ENCODE peak calls at places on chromosome 6, in nine cellular contexts. One of them, this sample, is unnamed.

GRCh38 chr6:87968435-87969278 is 79.0 kb upstream of the SPACA1 start:
- DNase-seq in astrocyte: peak; percentile 4
- DNase-seq in GM23338: peak; percentile 55
- DNase-seq in left lung: peak; percentile 75
- DNase-seq in thoracic aorta: no peak
- DNase-seq in endothelial cell: peak; percentile 10
- DNase-seq in ovary: peak; percentile 29
- DNase-seq in heart right ventricle: no peak
- DNase-seq in body of pancreas: no peak
- DNase-seq in this sample: peak; percentile 16

GRCh38 chr6:47209632-47210031 is 100.1 kb downstream of the TNFRSF21 start:
- DNase-seq in heart right ventricle: peak; percentile 5
- DNase-seq in ovary: no peak
- DNase-seq in body of pancreas: no peak
- DNase-seq in endothelial cell: no peak
- DNase-seq in GM23338: no peak
- DNase-seq in thoracic aorta: no peak
- DNase-seq in left lung: no peak
- DNase-seq in astrocyte: peak; percentile 90
- DNase-seq in this sample: no peak

GRCh38 chr6:34696189-34696738 is 303 bp downstream of the ILRUN start:
- DNase-seq in left lung: peak; percentile 91
- DNase-seq in ovary: no peak
- DNase-seq in thoracic aorta: no peak
- DNase-seq in body of pancreas: peak; percentile 59
- DNase-seq in GM23338: no peak
- DNase-seq in astrocyte: no peak
- DNase-seq in endothelial cell: peak; percentile 5
- DNase-seq in heart right ventricle: peak; percentile 70
- DNase-seq in this sample: no peak

GRCh38 chr6:111591370-111591900 is 14.2 kb downstream of the TRAF3IP2 start:
- DNase-seq in left lung: peak; percentile 90
- DNase-seq in ovary: peak; percentile 86
- DNase-seq in body of pancreas: peak; percentile 85
- DNase-seq in thoracic aorta: peak; percentile 74
- DNase-seq in astrocyte: peak; percentile 98
- DNase-seq in GM23338: no peak
- DNase-seq in endothelial cell: no peak
- DNase-seq in heart right ventricle: peak; percentile 73
- DNase-seq in this sample: no peak

GRCh38 chr6:158605266-158605878 is 39.2 kb downstream of the DYNLT1 start:
- DNase-seq in heart right ventricle: no peak
- DNase-seq in body of pancreas: peak; percentile 56
- DNase-seq in left lung: no peak
- DNase-seq in GM23338: peak; percentile 91
- DNase-seq in ovary: no peak
- DNase-seq in endothelial cell: peak; percentile 79
- DNase-seq in astrocyte: peak; percentile 50
- DNase-seq in thoracic aorta: no peak
- DNase-seq in this sample: peak; percentile 72

GRCh38 chr6:102229271-102229670 is 835.8 kb downstream of the GRIK2 start:
- DNase-seq in thoracic aorta: no peak
- DNase-seq in heart right ventricle: no peak
- DNase-seq in GM23338: peak; percentile 31
- DNase-seq in body of pancreas: no peak
- DNase-seq in left lung: no peak
- DNase-seq in astrocyte: no peak
- DNase-seq in ovary: no peak
- DNase-seq in endothelial cell: no peak
- DNase-seq in this sample: no peak

GRCh38 chr6:130381012-130381411 is 15.2 kb downstream of the TMEM200A start:
- DNase-seq in left lung: no peak
- DNase-seq in GM23338: no peak
- DNase-seq in astrocyte: no peak
- DNase-seq in thoracic aorta: no peak
- DNase-seq in heart right ventricle: no peak
- DNase-seq in endothelial cell: no peak
- DNase-seq in ovary: no peak
- DNase-seq in body of pancreas: no peak
- DNase-seq in this sample: no peak

GRCh38 chr6:54916858-54917257 is 70.3 kb downstream of the FAM83B start:
- DNase-seq in ovary: no peak
- DNase-seq in left lung: no peak
- DNase-seq in endothelial cell: no peak
- DNase-seq in body of pancreas: no peak
- DNase-seq in heart right ventricle: no peak
- DNase-seq in GM23338: no peak
- DNase-seq in thoracic aorta: no peak
- DNase-seq in astrocyte: no peak
- DNase-seq in this sample: no peak

GRCh38 chr6:116881236-116881635 is 4.2 kb downstream of the RFX6 start:
- DNase-seq in body of pancreas: no peak
- DNase-seq in ovary: no peak
- DNase-seq in GM23338: no peak
- DNase-seq in endothelial cell: no peak
- DNase-seq in left lung: no peak
- DNase-seq in thoracic aorta: no peak
- DNase-seq in astrocyte: no peak
- DNase-seq in heart right ventricle: no peak
- DNase-seq in this sample: no peak

GRCh38 chr6:126723541-126724170 is 383.7 kb downstream of the CENPW start:
- DNase-seq in ovary: no peak
- DNase-seq in body of pancreas: no peak
- DNase-seq in endothelial cell: no peak
- DNase-seq in left lung: no peak
- DNase-seq in astrocyte: no peak
- DNase-seq in heart right ventricle: no peak
- DNase-seq in thoracic aorta: no peak
- DNase-seq in GM23338: no peak
- DNase-seq in this sample: no peak

GRCh38 chr6:34491091-34491430 is 25.2 kb downstream of the PACSIN1 start:
- DNase-seq in heart right ventricle: no peak
- DNase-seq in left lung: no peak
- DNase-seq in GM23338: no peak
- DNase-seq in ovary: peak; percentile 58
- DNase-seq in astrocyte: peak; percentile 39
- DNase-seq in body of pancreas: no peak
- DNase-seq in endothelial cell: no peak
- DNase-seq in thoracic aorta: no peak
- DNase-seq in this sample: no peak

GRCh38 chr6:139369568-139370046 is 4.8 kb downstream of the CITED2 start:
- DNase-seq in astrocyte: peak; percentile 63
- DNase-seq in ovary: no peak
- DNase-seq in body of pancreas: peak; percentile 28
- DNase-seq in heart right ventricle: no peak
- DNase-seq in thoracic aorta: no peak
- DNase-seq in endothelial cell: no peak
- DNase-seq in left lung: no peak
- DNase-seq in GM23338: peak; percentile 74
- DNase-seq in this sample: no peak

GRCh38 chr6:137044366-137045220 is at the start of gene IL20RA:
- DNase-seq in heart right ventricle: peak; percentile 41
- DNase-seq in GM23338: peak; percentile 80
- DNase-seq in astrocyte: no peak
- DNase-seq in left lung: peak; percentile 83
- DNase-seq in endothelial cell: peak; percentile 18
- DNase-seq in ovary: peak; percentile 69
- DNase-seq in body of pancreas: peak; percentile 60
- DNase-seq in thoracic aorta: no peak
- DNase-seq in this sample: peak; percentile 1

GRCh38 chr6:137192821-137193220 is 19.4 kb upstream of the IL22RA2 start:
- DNase-seq in endothelial cell: no peak
- DNase-seq in GM23338: no peak
- DNase-seq in left lung: no peak
- DNase-seq in heart right ventricle: no peak
- DNase-seq in ovary: no peak
- DNase-seq in astrocyte: no peak
- DNase-seq in thoracic aorta: no peak
- DNase-seq in body of pancreas: no peak
- DNase-seq in this sample: no peak

GRCh38 chr6:54206510-54206909 is 95.3 kb downstream of the MLIP start:
- DNase-seq in left lung: no peak
- DNase-seq in endothelial cell: no peak
- DNase-seq in body of pancreas: no peak
- DNase-seq in astrocyte: no peak
- DNase-seq in thoracic aorta: no peak
- DNase-seq in heart right ventricle: no peak
- DNase-seq in GM23338: no peak
- DNase-seq in ovary: no peak
- DNase-seq in this sample: no peak

GRCh38 chr6:138088307-138088744 is 18.9 kb downstream of the PERP start:
- DNase-seq in thoracic aorta: no peak
- DNase-seq in endothelial cell: no peak
- DNase-seq in left lung: no peak
- DNase-seq in astrocyte: peak; percentile 89
- DNase-seq in heart right ventricle: no peak
- DNase-seq in ovary: no peak
- DNase-seq in body of pancreas: peak; percentile 51
- DNase-seq in GM23338: no peak
- DNase-seq in this sample: no peak

GRCh38 chr6:15539722-15540270 is 123.0 kb downstream of the DTNBP1 start:
- DNase-seq in astrocyte: no peak
- DNase-seq in body of pancreas: no peak
- DNase-seq in endothelial cell: no peak
- DNase-seq in ovary: no peak
- DNase-seq in GM23338: no peak
- DNase-seq in thoracic aorta: no peak
- DNase-seq in left lung: no peak
- DNase-seq in heart right ventricle: no peak
- DNase-seq in this sample: no peak

GRCh38 chr6:99189823-99190721 is 159.4 kb downstream of the FAXC start:
- DNase-seq in heart right ventricle: no peak
- DNase-seq in endothelial cell: no peak
- DNase-seq in body of pancreas: no peak
- DNase-seq in astrocyte: no peak
- DNase-seq in left lung: no peak
- DNase-seq in ovary: no peak
- DNase-seq in thoracic aorta: no peak
- DNase-seq in GM23338: no peak
- DNase-seq in this sample: no peak

DNA sequence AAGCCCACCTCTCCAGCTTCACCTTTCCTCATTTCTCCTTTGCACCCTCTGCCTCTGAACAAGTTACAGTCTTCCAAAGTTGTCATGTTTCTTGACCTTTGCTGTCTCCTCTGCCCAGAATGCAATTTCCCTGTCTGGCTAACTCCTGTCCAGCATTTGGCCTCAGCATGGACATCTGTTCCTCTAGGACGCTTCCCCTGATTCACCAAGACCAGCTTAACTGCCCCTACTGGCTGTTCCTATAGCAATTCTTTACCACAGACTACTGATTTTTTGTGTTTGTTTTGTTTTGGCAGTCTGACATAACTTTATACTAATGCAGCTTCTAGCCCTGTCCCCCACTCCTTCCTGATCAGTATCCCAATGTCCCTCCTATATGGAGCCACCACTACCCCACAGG is 13.4 kb downstream of the GNL1 start:
- DNase-seq in left lung: no peak
- DNase-seq in astrocyte: no peak
- DNase-seq in body of pancreas: no peak
- DNase-seq in thoracic aorta: no peak
- DNase-seq in endothelial cell: peak; percentile 15
- DNase-seq in GM23338: peak; percentile 14
- DNase-seq in heart right ventricle: no peak
- DNase-seq in ovary: no peak
- DNase-seq in this sample: no peak
- TF ChIP-seq CTCF in left lung: no peak
- TF ChIP-seq CTCF in astrocyte: peak; percentile 27
- TF ChIP-seq CTCF in body of pancreas: no peak
- TF ChIP-seq CTCF in thoracic aorta: no peak
- TF ChIP-seq CTCF in endothelial cell: no peak
- TF ChIP-seq CTCF in GM23338: no peak
- TF ChIP-seq CTCF in heart right ventricle: no peak
- TF ChIP-seq CTCF in ovary: no peak
- TF ChIP-seq CTCF in this sample: no peak

GRCh38 chr6:1524040-1524480 is 85.7 kb upstream of the FOXC1 start:
- DNase-seq in left lung: peak; percentile 93
- DNase-seq in body of pancreas: peak; percentile 16
- DNase-seq in endothelial cell: peak; percentile 77
- DNase-seq in ovary: peak; percentile 88
- DNase-seq in thoracic aorta: no peak
- DNase-seq in GM23338: peak; percentile 94
- DNase-seq in astrocyte: peak; percentile 20
- DNase-seq in heart right ventricle: peak; percentile 85
- DNase-seq in this sample: peak; percentile 25
- TF ChIP-seq CTCF in left lung: peak; percentile 38
- TF ChIP-seq CTCF in body of pancreas: peak; percentile 31
- TF ChIP-seq CTCF in endothelial cell: peak; percentile 72
- TF ChIP-seq CTCF in ovary: peak; percentile 68
- TF ChIP-seq CTCF in thoracic aorta: peak; percentile 70
- TF ChIP-seq CTCF in GM23338: peak; percentile 87
- TF ChIP-seq CTCF in astrocyte: peak; percentile 34
- TF ChIP-seq CTCF in heart right ventricle: peak; percentile 74
- TF ChIP-seq CTCF in this sample: peak; percentile 62

GRCh38 chr6:45608252-45608911 is 230.6 kb upstream of the SUPT3H start:
- DNase-seq in endothelial cell: no peak
- DNase-seq in heart right ventricle: no peak
- DNase-seq in body of pancreas: no peak
- DNase-seq in ovary: no peak
- DNase-seq in left lung: no peak
- DNase-seq in thoracic aorta: no peak
- DNase-seq in GM23338: no peak
- DNase-seq in astrocyte: peak; percentile 70
- DNase-seq in this sample: no peak
- TF ChIP-seq CTCF in endothelial cell: no peak
- TF ChIP-seq CTCF in heart right ventricle: no peak
- TF ChIP-seq CTCF in body of pancreas: no peak
- TF ChIP-seq CTCF in ovary: no peak
- TF ChIP-seq CTCF in left lung: no peak
- TF ChIP-seq CTCF in thoracic aorta: no peak
- TF ChIP-seq CTCF in GM23338: peak; percentile 6
- TF ChIP-seq CTCF in astrocyte: no peak
- TF ChIP-seq CTCF in this sample: peak; percentile 28

GRCh38 chr6:4125500-4125899 is 9.9 kb downstream of the ECI2 start:
- DNase-seq in body of pancreas: no peak
- DNase-seq in endothelial cell: no peak
- DNase-seq in left lung: no peak
- DNase-seq in GM23338: no peak
- DNase-seq in thoracic aorta: no peak
- DNase-seq in astrocyte: peak; percentile 37
- DNase-seq in ovary: no peak
- DNase-seq in heart right ventricle: no peak
- DNase-seq in this sample: no peak

GRCh38 chr6:4128072-4128471 is 7.3 kb downstream of the ECI2 start:
- DNase-seq in thoracic aorta: no peak
- DNase-seq in endothelial cell: no peak
- DNase-seq in left lung: no peak
- DNase-seq in astrocyte: peak; percentile 50
- DNase-seq in GM23338: no peak
- DNase-seq in body of pancreas: no peak
- DNase-seq in heart right ventricle: no peak
- DNase-seq in ovary: no peak
- DNase-seq in this sample: no peak

GRCh38 chr6:4124361-4124760 is 11.0 kb downstream of the ECI2 start:
- DNase-seq in GM23338: no peak
- DNase-seq in ovary: no peak
- DNase-seq in body of pancreas: no peak
- DNase-seq in left lung: no peak
- DNase-seq in thoracic aorta: no peak
- DNase-seq in astrocyte: no peak
- DNase-seq in heart right ventricle: no peak
- DNase-seq in endothelial cell: no peak
- DNase-seq in this sample: no peak

GRCh38 chr6:4128748-4129147 is 6.6 kb downstream of the ECI2 start:
- DNase-seq in heart right ventricle: no peak
- DNase-seq in left lung: no peak
- DNase-seq in thoracic aorta: no peak
- DNase-seq in body of pancreas: no peak
- DNase-seq in ovary: no peak
- DNase-seq in endothelial cell: no peak
- DNase-seq in GM23338: no peak
- DNase-seq in astrocyte: peak; percentile 77
- DNase-seq in this sample: no peak

GRCh38 chr6:4125933-4126864 is 9.2 kb downstream of the ECI2 start:
- DNase-seq in heart right ventricle: no peak
- DNase-seq in thoracic aorta: no peak
- DNase-seq in body of pancreas: no peak
- DNase-seq in left lung: no peak
- DNase-seq in ovary: no peak
- DNase-seq in astrocyte: peak; percentile 90
- DNase-seq in endothelial cell: no peak
- DNase-seq in GM23338: peak; percentile 27
- DNase-seq in this sample: no peak
- TF ChIP-seq CTCF in heart right ventricle: peak; percentile 16
- TF ChIP-seq CTCF in thoracic aorta: peak; percentile 29
- TF ChIP-seq CTCF in body of pancreas: peak; percentile 15
- TF ChIP-seq CTCF in left lung: no peak
- TF ChIP-seq CTCF in ovary: peak; percentile 42
- TF ChIP-seq CTCF in astrocyte: peak; percentile 40
- TF ChIP-seq CTCF in endothelial cell: no peak
- TF ChIP-seq CTCF in GM23338: no peak
- TF ChIP-seq CTCF in this sample: peak; percentile 39